ENCODE peak calls at places on chromosome 2, in seven cellular contexts. O is HCT116; R is A549; M is neuronal stem cell; S is body of pancreas; D is CD8-positive, alpha-beta memory T cell; P is thoracic aorta. K is an unnamed sample.

GRCh38 chr2:1611886-1612285 is 132.4 kb downstream of the PXDN start:
- DNase-seq in O (no peak), R (no peak), S (no peak), M (no peak), P (no peak), D (no peak), K (no peak)

GRCh38 chr2:64658269-64658668 is 4.6 kb upstream of the SERTAD2 start:
- DNase-seq in S (no peak), M (no peak), R (no peak), O (no peak), P (no peak), D (no peak), K (no peak)

GRCh38 chr2:162092008-162092390 is 18.0 kb upstream of the DPP4 start:
- DNase-seq in P (no peak), S (no peak), R (no peak), O (no peak), M (no peak), D (no peak), K (no peak)

GRCh38 chr2:212863185-212863588 is 288.2 kb downstream of the IKZF2 start:
- DNase-seq in R (no peak), O (peak; percentile 47), P (no peak), S (peak; percentile 2), D (no peak), M (peak; percentile 24), K (no peak)

GRCh38 chr2:191001624-191002023 is 12.3 kb downstream of the STAT1 start:
- DNase-seq in M (no peak), P (no peak), R (no peak), D (no peak), O (no peak), S (no peak), K (no peak)

GRCh38 chr2:146804288-146804687 is 1040.5 kb upstream of the ACVR2A start:
- DNase-seq in P (no peak), R (no peak), S (no peak), O (no peak), M (no peak), D (no peak), K (no peak)

GRCh38 chr2:189444322-189444721 is 3.0 kb downstream of the WDR75 start:
- DNase-seq in D (no peak), O (no peak), S (no peak), R (no peak), P (no peak), M (no peak), K (no peak)

GRCh38 chr2:199456383-199457146 is 1.2 kb downstream of the SATB2 start:
- DNase-seq in S (no peak), D (no peak), P (no peak), R (peak; percentile 10), M (no peak), O (no peak), K (peak; percentile 53)

GRCh38 chr2:99404039-99404799 is 67.0 kb downstream of the EIF5B start:
- DNase-seq in S (no peak), O (no peak), P (no peak), D (no peak), M (no peak), R (no peak), K (no peak)

GRCh38 chr2:18435425-18436037 is 124.9 kb downstream of the RDH14 start:
- DNase-seq in O (peak; percentile 52), M (peak; percentile 53), D (no peak), S (peak; percentile 28), P (no peak), R (peak; percentile 13), K (no peak)

GRCh38 chr2:176562359-176563043 is 293.3 kb downstream of the MTX2 start:
- DNase-seq in D (no peak), M (no peak), S (no peak), P (no peak), R (no peak), O (no peak), K (no peak)

GRCh38 chr2:60553992-60554648 is 666 bp upstream of the BCL11A start:
- DNase-seq in M (no peak), O (no peak), S (peak; percentile 55), D (no peak), P (no peak), R (no peak), K (peak; percentile 71)
- H3K27ac ChIP-seq in M (no peak overlapping the region), O (no peak overlapping the region), S (peak overlapping the region; percentile 85), D (no peak overlapping the region), P (no peak overlapping the region), R (no peak overlapping the region), K (no peak overlapping the region)

GRCh38 chr2:233042549-233042948 is 10.1 kb downstream of the NEU2 start:
- DNase-seq in R (no peak), O (no peak), S (no peak), M (no peak), P (no peak), D (no peak), K (no peak)
- H3K9me3 ChIP-seq in R (no peaks in the 10 kb centered on the region), O (no peaks in the 10 kb centered on the region), S (no peaks in the 10 kb centered on the region), M (no peaks in the 10 kb centered on the region), P (no peaks in the 10 kb centered on the region), D (no peaks in the 10 kb centered on the region), K (no peaks in the 10 kb centered on the region)

GRCh38 chr2:27581417-27582128 is 1.3 kb upstream of the ZNF512 start:
- DNase-seq in O (no peak), R (no peak), S (no peak), M (no peak), D (no peak), P (no peak), K (no peak)
- H3K27ac ChIP-seq in O (no peak overlapping the region), R (no peak overlapping the region), S (no peak overlapping the region), M (no peak overlapping the region), D (no peak overlapping the region), P (no peak overlapping the region), K (no peak overlapping the region)

GRCh38 chr2:195695002-195695631 is 38.1 kb downstream of the SLC39A10 start:
- DNase-seq in S (no peak), M (no peak), O (no peak), P (no peak), D (no peak), R (no peak), K (no peak)
- H3K9me3 ChIP-seq in S (no peaks in the 10 kb centered on the region), M (peaks cover 14% of the 10 kb centered on the region), O (no peaks in the 10 kb centered on the region), P (no peaks in the 10 kb centered on the region), D (peaks cover 6% of the 10 kb centered on the region), R (peaks cover 2% of the 10 kb centered on the region), K (no peaks in the 10 kb centered on the region)

GRCh38 chr2:32683520-32684086 is 55.8 kb downstream of the TTC27 start:
- DNase-seq in S (no peak), R (no peak), P (no peak), D (no peak), M (no peak), O (no peak), K (no peak)
- H3K27ac ChIP-seq in S (no peak overlapping the region), R (no peak overlapping the region), P (no peak overlapping the region), D (no peak overlapping the region), M (no peak overlapping the region), O (no peak overlapping the region), K (no peak overlapping the region)

GRCh38 chr2:77831878-77832277 is 309.7 kb upstream of the LRRTM4 start:
- DNase-seq in M (no peak), R (no peak), S (no peak), O (no peak), D (no peak), P (no peak), K (no peak)

GRCh38 chr2:77839102-77839501 is 316.9 kb upstream of the LRRTM4 start:
- DNase-seq in P (no peak), O (no peak), M (no peak), S (no peak), R (no peak), D (no peak), K (no peak)

GRCh38 chr2:77831068-77831467 is 308.9 kb upstream of the LRRTM4 start:
- DNase-seq in O (no peak), M (no peak), P (no peak), D (no peak), R (no peak), S (no peak), K (no peak)

GRCh38 chr2:77831471-77831870 is 309.3 kb upstream of the LRRTM4 start:
- DNase-seq in D (no peak), M (no peak), O (no peak), R (no peak), P (no peak), S (no peak), K (no peak)

GRCh38 chr2:77834360-77835002 is 312.3 kb upstream of the LRRTM4 start:
- DNase-seq in S (no peak), D (no peak), P (no peak), O (peak; percentile 4), M (peak; percentile 11), R (no peak), K (no peak)
- H3K9me3 ChIP-seq in S (no peaks in the 10 kb centered on the region), D (no peaks in the 10 kb centered on the region), P (no peaks in the 10 kb centered on the region), O (peaks cover 21% of the 10 kb centered on the region), M (peaks cover 13% of the 10 kb centered on the region), R (peaks cover 42% of the 10 kb centered on the region), K (no peaks in the 10 kb centered on the region)

GRCh38 chr2:46009772-46010171 is 287.4 kb upstream of the EPAS1 start:
- DNase-seq in P (no peak), D (no peak), S (no peak), M (no peak), O (no peak), R (no peak), K (no peak)
- H3K27ac ChIP-seq in P (no peak overlapping the region), D (no peak overlapping the region), S (no peak overlapping the region), M (no peak overlapping the region), O (no peak overlapping the region), R (no peak overlapping the region), K (no peak overlapping the region)

GRCh38 chr2:120155308-120155707 is 67.9 kb downstream of the TMEM185B start:
- DNase-seq in R (no peak), D (no peak), S (no peak), M (no peak), O (no peak), P (no peak), K (no peak)
- H3K9me3 ChIP-seq in R (peaks cover 20% of the 10 kb centered on the region), D (peaks cover 7% of the 10 kb centered on the region), S (no peaks in the 10 kb centered on the region), M (peaks cover 11% of the 10 kb centered on the region), O (no peaks in the 10 kb centered on the region), P (peaks cover 16% of the 10 kb centered on the region), K (no peaks in the 10 kb centered on the region)

GRCh38 chr2:231221761-231222160 is 23.3 kb downstream of the ARMC9 start:
- DNase-seq in M (no peak), O (no peak), D (no peak), R (no peak), P (no peak), S (no peak), K (no peak)
- H3K27ac ChIP-seq in M (no peak overlapping the region), O (no peak overlapping the region), D (no peak overlapping the region), R (no peak overlapping the region), P (peak overlapping the region; percentile 93), S (no peak overlapping the region), K (no peak overlapping the region)